ENCODE peak calls at places on chromosomes 1 and 21, in four cellular contexts. H, M, Q and G are unnamed samples.
A peak's percentile ranks its signal among the peaks of the same experiment; 100 is the strongest.

GRCh38 chr21:35326677-35327076 is 277.6 kb upstream of the RUNX1 start:
- DNase-seq in H (no peak), M (no peak), Q (no peak), G (no peak)

GRCh38 chr1:64471218-64471719 is 1.3 kb downstream of the CACHD1 start:
- DNase-seq in H (no peak), M (peak; percentile 25), Q (peak; percentile 66), G (no peak)

GRCh38 chr1:192445243-192445642 is 128.5 kb downstream of the RGS21 start:
- DNase-seq in H (no peak), M (no peak), Q (no peak), G (no peak)

GRCh38 chr1:221228594-221228993 is 349.4 kb downstream of the HLX start:
- DNase-seq in H (no peak), M (no peak), Q (no peak), G (no peak)

GRCh38 chr1:147083919-147084272 is 88.4 kb downstream of the PRKAB2 start:
- DNase-seq in H (no peak), M (no peak), Q (no peak), G (no peak)

GRCh38 chr1:173478099-173478555 is 992 bp downstream of the PRDX6 start:
- DNase-seq in H (peak; percentile 43), M (peak; percentile 67), Q (peak; percentile 87), G (peak; percentile 12)

GRCh38 chr1:224219612-224220011 is 36.6 kb downstream of the DEGS1 start:
- DNase-seq in H (no peak), M (no peak), Q (no peak), G (no peak)

GRCh38 chr1:91997607-91998195 is 32.1 kb upstream of the EPHX4 start:
- DNase-seq in H (no peak), M (peak; percentile 8), Q (no peak), G (peak; percentile 5)

GRCh38 chr1:19367584-19368041 is 55.5 kb downstream of the SLC66A1 start:
- DNase-seq in H (peak; percentile 81), M (peak; percentile 60), Q (no peak), G (no peak)

GRCh38 chr1:157181258-157181657 is 43.1 kb upstream of the ETV3 start:
- DNase-seq in H (no peak), M (no peak), Q (no peak), G (no peak)

GRCh38 chr1:22807340-22807739 is 96.7 kb downstream of the EPHB2 start:
- DNase-seq in H (no peak), M (no peak), Q (no peak), G (no peak)

GRCh38 chr1:205133287-205133686 is 11.5 kb upstream of the RBBP5 start:
- DNase-seq in H (no peak), M (no peak), Q (no peak), G (no peak)

GRCh38 chr21:14594967-14595366 is 48.9 kb upstream of the SAMSN1 start:
- DNase-seq in H (no peak), M (no peak), Q (no peak), G (no peak)

GRCh38 chr21:28952686-28953085 is 40.0 kb downstream of the LTN1 start:
- DNase-seq in H (no peak), M (no peak), Q (no peak), G (no peak)

GRCh38 chr1:200530551-200531261 is 89.8 kb downstream of the KIF14 start:
- DNase-seq in H (no peak), M (no peak), Q (no peak), G (peak; percentile 15)

GRCh38 chr21:23578027-23578426 is 2029.3 kb downstream of the MRPL39 start:
- DNase-seq in H (no peak), M (no peak), Q (no peak), G (no peak)

GRCh38 chr1:236998571-236998970 is 5.7 kb downstream of the MT1HL1 start:
- DNase-seq in H (no peak), M (no peak), Q (no peak), G (no peak)

GRCh38 chr21:38680401-38680800 is 125.3 kb upstream of the ETS2 start:
- DNase-seq in H (no peak), M (no peak), Q (no peak), G (no peak)

GRCh38 chr1:110040548-110040947 is 6.1 kb downstream of the STRIP1 start:
- DNase-seq in H (no peak), M (no peak), Q (no peak), G (no peak)

GRCh38 chr1:153532161-153532560 is 3.6 kb downstream of the S100A6 start:
- DNase-seq in H (no peak), M (no peak), Q (peak; percentile 41), G (no peak)

GRCh38 chr1:219746141-219746540 is 133.2 kb upstream of the ZC3H11B start:
- DNase-seq in H (no peak), M (no peak), Q (no peak), G (no peak)

GRCh38 chr1:116372651-116373444 is at the start of gene ATP1A1:
- DNase-seq in H (peak; percentile 98), M (peak; percentile 99), Q (peak; percentile 98), G (peak; percentile 96)

GRCh38 chr1:231407537-231408396 is 14.3 kb downstream of the EGLN1 start:
- DNase-seq in H (no peak), M (no peak), Q (no peak), G (no peak)

GRCh38 chr1:94729287-94729686 is 90.9 kb upstream of the SLC44A3 start:
- DNase-seq in H (no peak), M (no peak), Q (no peak), G (no peak)

GRCh38 chr1:198443374-198444233 is 96.9 kb downstream of the ATP6V1G3 start:
- DNase-seq in H (no peak), M (no peak), Q (no peak), G (no peak)

GRCh38 chr1:67599085-67599484 is 85.9 kb upstream of the GADD45A start:
- DNase-seq in H (no peak), M (peak; percentile 29), Q (no peak), G (no peak)

GRCh38 chr1:236515443-236515958 is 8.3 kb upstream of the LGALS8 start:
- DNase-seq in H (no peak), M (no peak), Q (no peak), G (no peak)

GRCh38 chr1:117122297-117123025 is 912 bp upstream of the TRIM45 start:
- DNase-seq in H (no peak), M (no peak), Q (no peak), G (no peak)

GRCh38 chr1:21706151-21706835 is 37.1 kb upstream of the RAP1GAP start:
- DNase-seq in H (no peak), M (no peak), Q (no peak), G (peak; percentile 85)

GRCh38 chr1:203113308-203113707 is 14.2 kb upstream of the ADORA1 start:
- DNase-seq in H (no peak), M (no peak), Q (no peak), G (no peak)

GRCh38 chr1:1402081-1402900 is 3.2 kb upstream of the CCNL2 start:
- DNase-seq in H (no peak), M (no peak), Q (no peak), G (no peak)
- TF ChIP-seq CTCF in H (no peak), M (peak; percentile 37), Q (peak; percentile 15), G (peak; percentile 63)

GRCh38 chr1:72230746-72231145 is 51.6 kb downstream of the NEGR1 start:
- DNase-seq in H (no peak), M (no peak), Q (no peak), G (no peak)
- TF ChIP-seq POLR2AphosphoS5 in H (no peak), M (no peak), Q (no peak), G (no peak)

GRCh38 chr1:229140018-229140417 is 130.9 kb upstream of the RAB4A start:
- DNase-seq in H (no peak), M (no peak), Q (no peak), G (no peak)

GRCh38 chr1:229139320-229139719 is 131.6 kb upstream of the RAB4A start:
- DNase-seq in H (no peak), M (no peak), Q (no peak), G (no peak)

GRCh38 chr1:229141271-229141670 is 129.6 kb upstream of the RAB4A start:
- DNase-seq in H (no peak), M (no peak), Q (no peak), G (no peak)

GRCh38 chr1:229141701-229142377 is 129.1 kb upstream of the RAB4A start:
- DNase-seq in H (no peak), M (no peak), Q (no peak), G (no peak)

DNA sequence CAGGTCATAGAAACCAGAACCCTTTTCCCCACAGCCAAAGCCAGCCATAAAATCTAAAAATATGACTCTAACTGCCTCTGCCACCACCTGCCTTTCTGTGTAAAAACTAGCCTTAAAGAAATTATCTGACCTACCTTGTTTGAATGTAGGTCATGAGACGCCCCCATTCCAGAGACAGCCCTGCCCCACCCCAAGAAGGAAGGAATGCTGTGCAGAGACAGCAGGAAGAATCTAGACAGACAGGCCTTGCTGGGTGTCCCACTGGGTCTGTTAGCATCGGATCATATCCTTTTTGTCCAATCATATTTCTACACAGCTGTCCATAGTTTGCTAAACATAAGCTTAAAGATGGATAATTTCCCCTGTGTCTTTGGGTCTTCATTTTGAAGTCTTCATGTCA is 128.4 kb upstream of the RAB4A start:
- DNase-seq in H (no peak), M (no peak), Q (no peak), G (no peak)
- TF ChIP-seq CTCF in H (no peak), M (no peak), Q (no peak), G (no peak)

DNA sequence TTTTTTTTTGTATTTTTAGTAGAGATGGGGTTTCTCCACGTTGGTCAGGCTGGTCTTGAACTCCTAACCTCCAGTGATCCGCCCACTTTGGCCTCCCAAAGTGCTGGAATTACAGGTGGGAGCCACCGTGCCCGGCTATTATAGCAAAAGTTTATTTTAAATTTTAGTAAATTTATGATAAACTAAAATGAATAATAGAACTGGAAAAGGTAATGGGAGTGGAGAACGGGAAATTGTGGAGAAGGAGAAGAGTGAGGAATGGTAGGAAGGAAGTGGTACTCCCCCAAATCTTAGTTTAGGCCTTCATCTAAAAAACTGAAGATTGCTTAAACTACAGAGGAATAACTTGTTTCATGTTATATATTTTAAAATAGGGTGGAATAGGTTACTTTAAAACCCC is 7.6 kb upstream of the PI4KB start:
- DNase-seq in H (no peak), M (no peak), Q (no peak), G (no peak)
- TF ChIP-seq POLR2AphosphoS5 in H (no peak), M (no peak), Q (no peak), G (no peak)

GRCh38 chr1:158793604-158794003 is 12.6 kb upstream of the OR6N2 start:
- DNase-seq in H (no peak), M (no peak), Q (no peak), G (no peak)
- TF ChIP-seq CTCF in H (no peak), M (peak; percentile 9), Q (no peak), G (peak; percentile 10)

GRCh38 chr1:84164567-84165021 is 20.5 kb downstream of the PRKACB start:
- DNase-seq in H (no peak), M (no peak), Q (no peak), G (no peak)
- TF ChIP-seq POLR2AphosphoS5 in H (no peak), M (no peak), Q (no peak), G (no peak)